ENCODE peak calls at places on chromosomes 13 and 19, in nine cellular contexts. E is uterus; U is cardiac fibroblast; Y is heart right ventricle; J is dorsolateral prefrontal cortex; L is K562; G is nephron progenitor cell; C is CD8-positive, alpha-beta T cell; K is neural progenitor cell. A is an unnamed sample.

GRCh38 chr13:73618275-73618865 is 515.8 kb downstream of the KLF12 start:
- DNase-seq in E (no peak), U (no peak), Y (no peak), J (no peak), L (no peak), G (peak), C (no peak), K (no peak), A (no peak)

GRCh38 chr19:33022472-33023116 is 42.1 kb downstream of the RHPN2 start:
- DNase-seq in E (no peak), U (no peak), Y (no peak), J (no peak), L (no peak), G (peak), C (no peak), K (peak), A (no peak)

GRCh38 chr19:49977846-49978245 is 16.9 kb upstream of the SIGLEC11 start:
- DNase-seq in E (no peak), U (no peak), Y (no peak), J (no peak), L (no peak), G (no peak), C (no peak), K (no peak), A (no peak)

GRCh38 chr13:73056054-73056962 is 2.5 kb upstream of the KLF5 start:
- DNase-seq in E (no peak), U (peak), Y (no peak), J (no peak), L (no peak), G (no peak), C (no peak), K (peak), A (peak)

GRCh38 chr19:1285737-1286360 is at the start of gene EFNA2:
- DNase-seq in E (no peak), U (no peak), Y (no peak), J (no peak), L (peak), G (peak), C (no peak), K (peak), A (no peak)

GRCh38 chr13:57624565-57625435 is 6.7 kb upstream of the PCDH17 start:
- DNase-seq in E (no peak), U (peak), Y (no peak), J (no peak), L (peak), G (peak), C (no peak), K (peak), A (peak)

GRCh38 chr13:46386426-46386995 is 541 bp downstream of the RUBCNL start:
- DNase-seq in E (no peak), U (peak), Y (no peak), J (peak), L (no peak), G (peak), C (no peak), K (peak), A (no peak)

GRCh38 chr13:73273737-73274136 is 214.9 kb downstream of the KLF5 start:
- DNase-seq in E (no peak), U (peak), Y (no peak), J (no peak), L (no peak), G (no peak), C (no peak), K (no peak), A (peak)

GRCh38 chr13:23212621-23213020 is 31.8 kb downstream of the SGCG start:
- DNase-seq in E (no peak), U (no peak), Y (no peak), J (no peak), L (no peak), G (no peak), C (no peak), K (no peak), A (peak)

GRCh38 chr19:50239916-50240585 is 36.6 kb downstream of the MYH14 start:
- DNase-seq in E (no peak), U (no peak), Y (no peak), J (no peak), L (no peak), G (no peak), C (no peak), K (no peak), A (no peak)

GRCh38 chr13:108895220-108895704 is 265.9 kb downstream of the MYO16 start:
- DNase-seq in E (no peak), U (peak), Y (no peak), J (no peak), L (peak), G (no peak), C (no peak), K (peak), A (peak)

GRCh38 chr13:72255908-72256307 is 388.9 kb upstream of the DACH1 start:
- DNase-seq in E (no peak), U (peak), Y (no peak), J (no peak), L (no peak), G (peak), C (no peak), K (peak), A (peak)

GRCh38 chr19:10863107-10863700 is 8.1 kb upstream of the CARM1 start:
- DNase-seq in E (no peak), U (peak), Y (no peak), J (no peak), L (peak), G (peak), C (no peak), K (no peak), A (peak)

GRCh38 chr19:51410950-51411748 is 6.3 kb downstream of the SIGLEC10 start:
- DNase-seq in E (no peak), U (no peak), Y (no peak), J (no peak), L (no peak), G (no peak), C (no peak), K (no peak), A (no peak)

GRCh38 chr19:9130965-9131364 is 4.2 kb upstream of the OR7G3 start:
- DNase-seq in E (no peak), U (no peak), Y (no peak), J (no peak), L (no peak), G (no peak), C (no peak), K (no peak), A (no peak)

GRCh38 chr13:114203536-114203935 is 24.5 kb downstream of the CFAP97D2 start:
- DNase-seq in E (no peak), U (no peak), Y (no peak), J (no peak), L (no peak), G (no peak), C (peak), K (no peak), A (no peak)

GRCh38 chr19:28887920-28888618 is 324.9 kb downstream of the UQCRFS1 start:
- DNase-seq in E (no peak), U (no peak), Y (peak), J (no peak), L (no peak), G (peak), C (no peak), K (peak), A (no peak)

GRCh38 chr19:51339687-51340656 is 2.0 kb downstream of the VSIG10L start:
- DNase-seq in E (peak), U (peak), Y (peak), J (peak), L (peak), G (peak), C (peak), K (peak), A (peak)

GRCh38 chr19:48547722-48548121 is 4.2 kb upstream of the SULT2B1 start:
- DNase-seq in E (no peak), U (no peak), Y (no peak), J (no peak), L (no peak), G (no peak), C (no peak), K (no peak), A (no peak)

GRCh38 chr13:69324109-69324886 is 783.3 kb upstream of the ATXN8OS start:
- DNase-seq in E (no peak), U (peak), Y (no peak), J (no peak), L (no peak), G (no peak), C (no peak), K (peak), A (no peak)

GRCh38 chr13:25069236-25069635 is 26.7 kb upstream of the PABPC3 start:
- DNase-seq in E (no peak), U (no peak), Y (no peak), J (no peak), L (no peak), G (no peak), C (no peak), K (no peak), A (no peak)

GRCh38 chr13:111908981-111909380 is 158.0 kb upstream of the SOX1 start:
- DNase-seq in E (no peak), U (no peak), Y (no peak), J (no peak), L (no peak), G (no peak), C (no peak), K (no peak), A (no peak)

GRCh38 chr19:33436360-33437345 is 63.1 kb downstream of the CEBPG start:
- DNase-seq in E (no peak), U (no peak), Y (no peak), J (no peak), L (no peak), G (peak), C (no peak), K (no peak), A (no peak)

GRCh38 chr13:75485286-75486062 is 3.5 kb upstream of the TBC1D4 start:
- DNase-seq in E (no peak), U (peak), Y (no peak), J (no peak), L (no peak), G (no peak), C (no peak), K (no peak), A (no peak)

GRCh38 chr19:35498984-35499383 is 8.7 kb upstream of the KRTDAP start:
- DNase-seq in E (no peak), U (no peak), Y (no peak), J (no peak), L (peak), G (no peak), C (no peak), K (no peak), A (no peak)

GRCh38 chr19:58229255-58229639 is 533 bp downstream of the ZNF544 start:
- DNase-seq in E (no peak), U (peak), Y (no peak), J (no peak), L (peak), G (peak), C (peak), K (peak), A (peak)

GRCh38 chr19:58227964-58228583 is 640 bp upstream of the ZNF544 start:
- DNase-seq in E (no peak), U (no peak), Y (no peak), J (no peak), L (peak), G (no peak), C (no peak), K (peak), A (peak)

GRCh38 chr19:58228584-58229254 is at the start of gene ZNF544:
- DNase-seq in E (peak), U (peak), Y (peak), J (peak), L (peak), G (peak), C (peak), K (peak), A (peak)
- TF ChIP-seq CTCF in E (peak), U (peak), Y (no peak), J (no peak), L (no peak), G (peak), C (no peak), K (peak), A (peak)

DNA sequence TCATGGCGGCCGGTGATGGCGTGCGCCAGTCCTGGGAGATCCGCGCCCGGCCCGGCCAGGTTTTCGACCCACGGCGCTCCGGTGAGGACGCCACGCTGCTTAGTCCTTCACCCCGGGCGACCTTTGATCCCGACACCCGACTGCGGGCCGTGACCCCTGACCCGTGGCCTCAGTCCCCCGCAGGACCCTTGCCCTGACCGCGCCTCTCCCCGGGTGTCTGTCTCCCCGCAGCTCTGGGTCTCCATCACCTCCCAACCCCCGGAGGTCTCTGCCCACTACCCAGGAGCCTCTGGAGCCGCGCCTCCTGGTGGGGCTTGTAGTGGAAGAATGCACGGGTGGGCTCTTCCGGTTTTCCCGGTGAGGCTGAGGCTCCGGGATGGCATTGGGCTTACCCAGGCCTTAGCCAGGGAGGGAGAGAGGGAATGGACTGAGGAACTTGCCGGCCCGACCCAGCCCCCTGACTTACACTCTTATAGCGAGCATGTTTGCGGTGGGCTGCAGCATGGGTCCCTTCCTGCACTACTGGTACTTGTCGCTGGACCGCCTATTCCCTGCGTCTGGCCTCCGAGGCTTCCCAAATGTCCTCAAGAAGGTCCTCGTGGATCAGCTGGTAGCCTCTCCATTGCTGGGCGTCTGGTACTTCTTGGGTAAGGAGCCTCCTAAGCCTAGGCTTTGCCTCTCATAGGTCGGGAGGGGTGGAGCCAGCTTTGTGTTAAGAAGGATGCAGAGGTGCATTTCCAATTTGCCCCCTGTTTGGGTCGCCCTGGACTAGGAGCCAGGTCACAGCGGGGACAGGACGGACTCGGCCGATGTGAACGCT is 580 bp downstream of the MPV17L2 start:
- DNase-seq in E (no peak), U (no peak), Y (no peak), J (no peak), L (peak), G (no peak), C (no peak), K (peak), A (no peak)
- TF ChIP-seq CTCF in E (no peak), U (no peak), Y (no peak), J (no peak), L (no peak), G (no peak), C (no peak), K (no peak), A (peak)

DNA sequence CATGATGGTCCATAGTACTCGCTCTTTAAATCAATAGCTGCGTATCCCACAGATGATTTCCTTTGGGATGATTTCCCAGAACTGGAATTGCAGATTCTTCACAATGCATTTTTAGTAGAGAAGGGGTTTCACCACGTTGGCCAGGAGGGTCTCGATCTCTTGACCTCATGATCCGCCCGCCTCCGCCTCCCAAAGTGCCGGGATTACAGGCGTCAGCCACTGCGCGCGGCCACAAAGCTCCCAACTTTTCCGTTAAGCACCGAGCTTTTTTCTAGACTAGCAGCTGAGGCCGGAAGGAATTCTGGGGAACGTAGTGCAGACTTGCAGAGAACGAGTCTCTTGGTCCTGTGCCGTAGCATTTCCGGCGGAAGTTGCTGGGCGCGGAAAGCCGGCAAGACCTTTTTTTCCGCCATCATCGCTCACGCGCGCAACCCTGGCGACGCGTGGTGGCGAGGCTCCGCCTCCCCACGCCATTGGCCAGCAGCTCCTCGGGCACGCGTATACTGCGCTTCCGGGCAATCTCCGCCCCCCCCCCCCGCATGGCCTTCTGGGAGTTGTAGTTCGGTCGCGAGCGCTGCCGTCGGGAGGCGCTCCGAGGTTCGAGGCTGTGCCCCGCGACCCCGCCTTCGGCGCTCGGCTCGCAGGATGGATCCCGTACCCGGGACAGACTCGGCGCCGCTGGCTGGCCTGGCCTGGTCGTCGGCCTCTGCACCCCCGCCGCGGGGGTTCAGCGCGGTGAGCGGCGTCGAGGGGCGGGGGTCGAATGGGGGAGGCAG is at the start of gene MVB12A:
- DNase-seq in E (peak), U (peak), Y (peak), J (peak), L (peak), G (peak), C (peak), K (peak), A (peak)
- TF ChIP-seq CTCF in E (no peak), U (no peak), Y (no peak), J (peak), L (no peak), G (no peak), C (no peak), K (no peak), A (no peak)

GRCh38 chr19:38543286-38543806 is 74.4 kb downstream of the MAP4K1 start:
- DNase-seq in E (no peak), U (no peak), Y (no peak), J (no peak), L (no peak), G (no peak), C (no peak), K (no peak), A (no peak)

GRCh38 chr19:38545596-38545995 is 72.2 kb downstream of the MAP4K1 start:
- DNase-seq in E (no peak), U (peak), Y (no peak), J (no peak), L (no peak), G (no peak), C (no peak), K (no peak), A (no peak)

GRCh38 chr19:38542040-38542439 is 75.7 kb downstream of the MAP4K1 start:
- DNase-seq in E (no peak), U (no peak), Y (no peak), J (no peak), L (no peak), G (no peak), C (no peak), K (no peak), A (no peak)

GRCh38 chr19:38543807-38544568 is 73.8 kb downstream of the MAP4K1 start:
- DNase-seq in E (peak), U (peak), Y (peak), J (peak), L (peak), G (no peak), C (no peak), K (no peak), A (peak)

GRCh38 chr19:38544569-38545315 is 73.0 kb downstream of the MAP4K1 start:
- DNase-seq in E (no peak), U (peak), Y (no peak), J (no peak), L (peak), G (no peak), C (no peak), K (peak), A (no peak)
- TF ChIP-seq CTCF in E (peak), U (peak), Y (peak), J (no peak), L (no peak), G (no peak), C (peak), K (peak), A (peak)

GRCh38 chr13:26601669-26602068 is 44.2 kb downstream of the WASF3 start:
- DNase-seq in E (no peak), U (peak), Y (no peak), J (no peak), L (no peak), G (no peak), C (no peak), K (no peak), A (peak)
- TF ChIP-seq CTCF in E (no peak), U (no peak), Y (peak), J (peak), L (no peak), G (no peak), C (no peak), K (no peak), A (no peak)

DNA sequence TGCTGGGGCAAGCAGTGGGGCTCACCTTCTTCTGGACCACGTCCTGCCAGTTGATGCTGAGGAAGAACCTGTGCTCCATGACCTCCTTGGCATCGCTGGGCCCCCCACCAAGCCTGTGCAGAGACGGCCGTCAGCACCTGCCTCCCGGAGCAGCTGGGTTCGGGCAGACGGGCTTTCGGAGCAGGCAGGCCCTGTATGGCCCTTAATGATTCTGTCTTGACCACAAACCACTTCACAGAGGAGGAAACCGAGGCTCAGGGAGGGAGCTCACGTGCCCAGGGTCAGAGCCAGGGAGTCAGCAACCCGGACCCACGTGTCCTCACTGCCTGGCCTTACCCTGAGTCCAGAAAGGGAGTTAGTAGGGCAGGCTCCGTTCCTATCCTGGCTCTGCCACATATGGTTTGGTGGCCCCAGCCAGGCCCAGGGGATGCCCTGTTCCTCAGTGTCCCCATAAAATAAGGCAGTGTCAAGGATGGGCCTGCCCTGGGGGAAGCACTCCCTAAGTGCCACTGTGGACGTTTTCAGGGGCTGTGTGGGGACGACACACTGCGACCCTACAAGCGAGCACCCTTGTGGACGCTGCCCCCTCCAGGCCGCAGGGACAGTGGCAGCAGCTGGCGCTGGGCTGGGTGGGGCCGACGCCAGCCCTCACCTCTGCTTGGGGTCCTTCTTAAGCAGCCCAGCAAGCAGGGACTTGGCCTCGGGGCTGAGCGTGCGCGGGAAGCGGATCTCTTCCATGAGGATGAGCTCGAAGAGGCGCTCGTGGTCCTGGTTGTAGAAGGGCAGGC is 8.9 kb upstream of the CCNP start:
- DNase-seq in E (no peak), U (no peak), Y (no peak), J (no peak), L (no peak), G (no peak), C (no peak), K (peak), A (no peak)
- TF ChIP-seq CTCF in E (no peak), U (peak), Y (no peak), J (no peak), L (peak), G (peak), C (no peak), K (peak), A (peak)